ENCODE peak calls at places on chromosomes 6 and 20, in six cellular contexts. One of them, this sample, is unnamed.

GRCh38 chr6:154821099-154821498 is 87.9 kb downstream of the SCAF8 start:
- DNase-seq in fibroblast of the conjunctiva: no peak
- DNase-seq in AG08395: no peak
- DNase-seq in EL: no peak
- DNase-seq in left cardiac atrium: no peak
- DNase-seq in effector memory CD8-positive, alpha-beta T cell: no peak
- DNase-seq in this sample: no peak

GRCh38 chr6:151962246-151962846 is 154.9 kb downstream of the ESR1 start:
- DNase-seq in fibroblast of the conjunctiva: no peak
- DNase-seq in AG08395: peak; percentile 28
- DNase-seq in EL: peak; percentile 50
- DNase-seq in left cardiac atrium: no peak
- DNase-seq in effector memory CD8-positive, alpha-beta T cell: no peak
- DNase-seq in this sample: no peak

GRCh38 chr6:132611616-132612015 is 12.5 kb downstream of the TAAR2 start:
- DNase-seq in fibroblast of the conjunctiva: no peak
- DNase-seq in AG08395: no peak
- DNase-seq in EL: no peak
- DNase-seq in left cardiac atrium: no peak
- DNase-seq in effector memory CD8-positive, alpha-beta T cell: no peak
- DNase-seq in this sample: no peak

GRCh38 chr20:63215101-63216040 is 560 bp downstream of the YTHDF1 start:
- DNase-seq in fibroblast of the conjunctiva: peak; percentile 16
- DNase-seq in AG08395: peak; percentile 76
- DNase-seq in EL: peak; percentile 66
- DNase-seq in left cardiac atrium: no peak
- DNase-seq in effector memory CD8-positive, alpha-beta T cell: no peak
- DNase-seq in this sample: no peak

GRCh38 chr20:62151225-62151624 is 7.7 kb downstream of the SS18L1 start:
- DNase-seq in fibroblast of the conjunctiva: no peak
- DNase-seq in AG08395: no peak
- DNase-seq in EL: no peak
- DNase-seq in left cardiac atrium: no peak
- DNase-seq in effector memory CD8-positive, alpha-beta T cell: no peak
- DNase-seq in this sample: no peak

GRCh38 chr20:49595811-49596545 is 28.0 kb upstream of the PTGIS start:
- DNase-seq in fibroblast of the conjunctiva: peak; percentile 36
- DNase-seq in AG08395: peak; percentile 68
- DNase-seq in EL: peak; percentile 81
- DNase-seq in left cardiac atrium: peak; percentile 51
- DNase-seq in effector memory CD8-positive, alpha-beta T cell: no peak
- DNase-seq in this sample: peak; percentile 33

GRCh38 chr20:51036827-51037229 is 13.9 kb upstream of the KCNG1 start:
- DNase-seq in fibroblast of the conjunctiva: peak; percentile 32
- DNase-seq in AG08395: no peak
- DNase-seq in EL: peak; percentile 42
- DNase-seq in left cardiac atrium: no peak
- DNase-seq in effector memory CD8-positive, alpha-beta T cell: no peak
- DNase-seq in this sample: no peak

GRCh38 chr20:53763707-53764415 is 170.2 kb upstream of the ZNF217 start:
- DNase-seq in fibroblast of the conjunctiva: no peak
- DNase-seq in AG08395: peak; percentile 26
- DNase-seq in EL: no peak
- DNase-seq in left cardiac atrium: no peak
- DNase-seq in effector memory CD8-positive, alpha-beta T cell: no peak
- DNase-seq in this sample: no peak

GRCh38 chr20:5657190-5657872 is 92.9 kb upstream of the SHLD1 start:
- DNase-seq in fibroblast of the conjunctiva: peak; percentile 86
- DNase-seq in AG08395: peak; percentile 76
- DNase-seq in EL: peak; percentile 93
- DNase-seq in left cardiac atrium: peak; percentile 40
- DNase-seq in effector memory CD8-positive, alpha-beta T cell: no peak
- DNase-seq in this sample: no peak

GRCh38 chr6:113512581-113512980 is 344.6 kb upstream of the MARCKS start:
- DNase-seq in fibroblast of the conjunctiva: no peak
- DNase-seq in AG08395: no peak
- DNase-seq in EL: no peak
- DNase-seq in left cardiac atrium: no peak
- DNase-seq in effector memory CD8-positive, alpha-beta T cell: no peak
- DNase-seq in this sample: no peak

GRCh38 chr6:143843689-143844405 is 709 bp downstream of the LTV1 start:
- DNase-seq in fibroblast of the conjunctiva: no peak
- DNase-seq in AG08395: peak; percentile 12
- DNase-seq in EL: peak; percentile 3
- DNase-seq in left cardiac atrium: no peak
- DNase-seq in effector memory CD8-positive, alpha-beta T cell: no peak
- DNase-seq in this sample: no peak

GRCh38 chr6:111057074-111057752 is 30.1 kb upstream of the SLC16A10 start:
- DNase-seq in fibroblast of the conjunctiva: peak; percentile 41
- DNase-seq in AG08395: peak; percentile 50
- DNase-seq in EL: peak; percentile 50
- DNase-seq in left cardiac atrium: no peak
- DNase-seq in effector memory CD8-positive, alpha-beta T cell: peak; percentile 1
- DNase-seq in this sample: no peak

GRCh38 chr6:38353310-38354032 is 286.3 kb downstream of the BTBD9 start:
- DNase-seq in fibroblast of the conjunctiva: no peak
- DNase-seq in AG08395: no peak
- DNase-seq in EL: no peak
- DNase-seq in left cardiac atrium: no peak
- DNase-seq in effector memory CD8-positive, alpha-beta T cell: no peak
- DNase-seq in this sample: no peak

GRCh38 chr6:125519367-125519766 is 217.6 kb upstream of the HDDC2 start:
- DNase-seq in fibroblast of the conjunctiva: no peak
- DNase-seq in AG08395: no peak
- DNase-seq in EL: no peak
- DNase-seq in left cardiac atrium: no peak
- DNase-seq in effector memory CD8-positive, alpha-beta T cell: no peak
- DNase-seq in this sample: no peak

GRCh38 chr20:5402903-5403531 is 86.3 kb upstream of the PROKR2 start:
- DNase-seq in fibroblast of the conjunctiva: no peak
- DNase-seq in AG08395: no peak
- DNase-seq in EL: peak; percentile 38
- DNase-seq in left cardiac atrium: no peak
- DNase-seq in effector memory CD8-positive, alpha-beta T cell: no peak
- DNase-seq in this sample: no peak

GRCh38 chr6:125201961-125202729 is 48.6 kb downstream of the TPD52L1 start:
- DNase-seq in fibroblast of the conjunctiva: peak; percentile 94
- DNase-seq in AG08395: peak; percentile 48
- DNase-seq in EL: peak; percentile 93
- DNase-seq in left cardiac atrium: peak; percentile 44
- DNase-seq in effector memory CD8-positive, alpha-beta T cell: no peak
- DNase-seq in this sample: no peak

GRCh38 chr6:93059911-93060310 is 359.4 kb downstream of the EPHA7 start:
- DNase-seq in fibroblast of the conjunctiva: no peak
- DNase-seq in AG08395: no peak
- DNase-seq in EL: no peak
- DNase-seq in left cardiac atrium: no peak
- DNase-seq in effector memory CD8-positive, alpha-beta T cell: no peak
- DNase-seq in this sample: no peak

GRCh38 chr6:42507901-42508300 is 55.9 kb upstream of the UBR2 start:
- DNase-seq in fibroblast of the conjunctiva: no peak
- DNase-seq in AG08395: peak; percentile 61
- DNase-seq in EL: no peak
- DNase-seq in left cardiac atrium: no peak
- DNase-seq in effector memory CD8-positive, alpha-beta T cell: no peak
- DNase-seq in this sample: no peak

GRCh38 chr6:66183982-66184555 is 477.0 kb upstream of the EYS start:
- DNase-seq in fibroblast of the conjunctiva: peak; percentile 46
- DNase-seq in AG08395: peak; percentile 48
- DNase-seq in EL: no peak
- DNase-seq in left cardiac atrium: no peak
- DNase-seq in effector memory CD8-positive, alpha-beta T cell: no peak
- DNase-seq in this sample: no peak

GRCh38 chr6:18187701-18188100 is 32.5 kb downstream of the KDM1B start:
- DNase-seq in fibroblast of the conjunctiva: no peak
- DNase-seq in AG08395: no peak
- DNase-seq in EL: no peak
- DNase-seq in left cardiac atrium: no peak
- DNase-seq in effector memory CD8-positive, alpha-beta T cell: no peak
- DNase-seq in this sample: no peak

GRCh38 chr6:134908906-134909516 is 40.9 kb downstream of the ALDH8A1 start:
- DNase-seq in fibroblast of the conjunctiva: peak; percentile 92
- DNase-seq in AG08395: peak; percentile 92
- DNase-seq in EL: peak; percentile 99
- DNase-seq in left cardiac atrium: peak; percentile 84
- DNase-seq in effector memory CD8-positive, alpha-beta T cell: no peak
- DNase-seq in this sample: no peak

GRCh38 chr6:141077355-141078333 is 1055.1 kb upstream of the GJE1 start:
- DNase-seq in fibroblast of the conjunctiva: no peak
- DNase-seq in AG08395: no peak
- DNase-seq in EL: peak; percentile 10
- DNase-seq in left cardiac atrium: no peak
- DNase-seq in effector memory CD8-positive, alpha-beta T cell: no peak
- DNase-seq in this sample: no peak

GRCh38 chr6:138896104-138896756 is 91.8 kb downstream of the REPS1 start:
- DNase-seq in fibroblast of the conjunctiva: no peak
- DNase-seq in AG08395: no peak
- DNase-seq in EL: no peak
- DNase-seq in left cardiac atrium: no peak
- DNase-seq in effector memory CD8-positive, alpha-beta T cell: no peak
- DNase-seq in this sample: no peak

GRCh38 chr6:26519359-26519758 is 18.8 kb upstream of the HMGN4 start:
- DNase-seq in fibroblast of the conjunctiva: no peak
- DNase-seq in AG08395: no peak
- DNase-seq in EL: no peak
- DNase-seq in left cardiac atrium: no peak
- DNase-seq in effector memory CD8-positive, alpha-beta T cell: no peak
- DNase-seq in this sample: no peak

GRCh38 chr20:38827770-38828281 is 22.3 kb downstream of the PPP1R16B start:
- DNase-seq in fibroblast of the conjunctiva: no peak
- DNase-seq in AG08395: no peak
- DNase-seq in EL: no peak
- DNase-seq in left cardiac atrium: no peak
- DNase-seq in effector memory CD8-positive, alpha-beta T cell: no peak
- DNase-seq in this sample: no peak

GRCh38 chr20:48015943-48016723 is 230.9 kb upstream of the SULF2 start:
- DNase-seq in fibroblast of the conjunctiva: no peak
- DNase-seq in AG08395: peak; percentile 53
- DNase-seq in EL: peak; percentile 87
- DNase-seq in left cardiac atrium: no peak
- DNase-seq in effector memory CD8-positive, alpha-beta T cell: no peak
- DNase-seq in this sample: no peak

GRCh38 chr6:134288538-134289203 is 29.2 kb downstream of the SGK1 start:
- DNase-seq in fibroblast of the conjunctiva: peak; percentile 59
- DNase-seq in AG08395: peak; percentile 63
- DNase-seq in EL: peak; percentile 91
- DNase-seq in left cardiac atrium: no peak
- DNase-seq in effector memory CD8-positive, alpha-beta T cell: no peak
- DNase-seq in this sample: no peak

GRCh38 chr6:105263685-105264298 is 84.0 kb upstream of the POPDC3 start:
- DNase-seq in fibroblast of the conjunctiva: no peak
- DNase-seq in AG08395: no peak
- DNase-seq in EL: no peak
- DNase-seq in left cardiac atrium: no peak
- DNase-seq in effector memory CD8-positive, alpha-beta T cell: no peak
- DNase-seq in this sample: no peak

GRCh38 chr6:134020071-134020470 is 32.4 kb downstream of the SLC2A12 start:
- DNase-seq in fibroblast of the conjunctiva: no peak
- DNase-seq in AG08395: no peak
- DNase-seq in EL: no peak
- DNase-seq in left cardiac atrium: no peak
- DNase-seq in effector memory CD8-positive, alpha-beta T cell: no peak
- DNase-seq in this sample: no peak

GRCh38 chr6:42598300-42598699 is 34.5 kb downstream of the UBR2 start:
- DNase-seq in fibroblast of the conjunctiva: no peak
- DNase-seq in AG08395: no peak
- DNase-seq in EL: no peak
- DNase-seq in left cardiac atrium: no peak
- DNase-seq in effector memory CD8-positive, alpha-beta T cell: no peak
- DNase-seq in this sample: no peak

GRCh38 chr6:169109821-169110220 is 143.8 kb downstream of the THBS2 start:
- DNase-seq in fibroblast of the conjunctiva: no peak
- DNase-seq in AG08395: no peak
- DNase-seq in EL: no peak
- DNase-seq in left cardiac atrium: no peak
- DNase-seq in effector memory CD8-positive, alpha-beta T cell: no peak
- DNase-seq in this sample: no peak

GRCh38 chr6:53263915-53264314 is 84.8 kb downstream of the ELOVL5 start:
- DNase-seq in fibroblast of the conjunctiva: no peak
- DNase-seq in AG08395: peak; percentile 65
- DNase-seq in EL: peak; percentile 56
- DNase-seq in left cardiac atrium: no peak
- DNase-seq in effector memory CD8-positive, alpha-beta T cell: no peak
- DNase-seq in this sample: no peak

GRCh38 chr20:45444050-45444449 is 25.5 kb upstream of the WFDC2 start:
- DNase-seq in fibroblast of the conjunctiva: no peak
- DNase-seq in AG08395: no peak
- DNase-seq in EL: no peak
- DNase-seq in left cardiac atrium: no peak
- DNase-seq in effector memory CD8-positive, alpha-beta T cell: peak; percentile 38
- DNase-seq in this sample: peak; percentile 26

GRCh38 chr6:52337633-52338290 is 24.2 kb upstream of the PAQR8 start:
- DNase-seq in fibroblast of the conjunctiva: no peak
- DNase-seq in AG08395: no peak
- DNase-seq in EL: no peak
- DNase-seq in left cardiac atrium: no peak
- DNase-seq in effector memory CD8-positive, alpha-beta T cell: no peak
- DNase-seq in this sample: no peak

GRCh38 chr6:140486468-140487361 is 1112.3 kb upstream of the CITED2 start:
- DNase-seq in fibroblast of the conjunctiva: no peak
- DNase-seq in AG08395: no peak
- DNase-seq in EL: peak; percentile 65
- DNase-seq in left cardiac atrium: no peak
- DNase-seq in effector memory CD8-positive, alpha-beta T cell: no peak
- DNase-seq in this sample: no peak